ENCODE peak calls at places on chromosomes 6 and 20, in nine cellular contexts. T, C, H, R, G, P, D, B and W are unnamed samples.
A peak's percentile ranks its signal among the peaks of the same experiment; 100 is the strongest.

GRCh38 chr6:98014791-98015201 is 731.8 kb upstream of the MMS22L start:
- DNase-seq in T (no peak), C (no peak), H (no peak), R (no peak), G (no peak), P (no peak), D (no peak), B (no peak), W (no peak)

GRCh38 chr6:164897523-164898094 is 411.8 kb downstream of the C6orf118 start:
- DNase-seq in T (no peak), C (no peak), H (no peak), R (no peak), G (no peak), P (no peak), D (no peak), B (no peak), W (no peak)

GRCh38 chr6:167706313-167707109 is 120.2 kb upstream of the AFDN start:
- DNase-seq in T (no peak), C (no peak), H (peak; percentile 65), R (peak; percentile 72), G (no peak), P (no peak), D (no peak), B (no peak), W (no peak)

GRCh38 chr6:79671605-79672266 is 40.6 kb downstream of the SH3BGRL2 start:
- DNase-seq in T (peak; percentile 52), C (no peak), H (no peak), R (peak; percentile 74), G (no peak), P (peak; percentile 59), D (peak; percentile 80), B (no peak), W (peak; percentile 90)

GRCh38 chr6:159969204-159969912 is 476 bp downstream of the IGF2R start:
- DNase-seq in T (peak; percentile 58), C (no peak), H (no peak), R (peak; percentile 95), G (peak; percentile 82), P (peak; percentile 20), D (peak; percentile 33), B (peak; percentile 89), W (peak; percentile 42)

GRCh38 chr6:108115598-108116058 is 41.1 kb upstream of the OSTM1 start:
- DNase-seq in T (no peak), C (no peak), H (no peak), R (peak; percentile 81), G (no peak), P (no peak), D (peak; percentile 36), B (no peak), W (peak; percentile 62)

GRCh38 chr20:44728835-44729342 is 13.7 kb downstream of the CCN5 start:
- DNase-seq in T (peak; percentile 79), C (no peak), H (no peak), R (no peak), G (peak; percentile 88), P (peak; percentile 85), D (peak; percentile 90), B (no peak), W (no peak)

GRCh38 chr6:114144887-114145851 is 174.2 kb upstream of the HDAC2 start:
- DNase-seq in T (no peak), C (no peak), H (no peak), R (no peak), G (no peak), P (no peak), D (no peak), B (no peak), W (no peak)

GRCh38 chr20:19495905-19496703 is 262.0 kb upstream of the RIN2 start:
- DNase-seq in T (no peak), C (no peak), H (no peak), R (no peak), G (no peak), P (no peak), D (no peak), B (no peak), W (no peak)

GRCh38 chr6:41157323-41157722 is 3.2 kb upstream of the TREML1 start:
- DNase-seq in T (no peak), C (no peak), H (no peak), R (no peak), G (no peak), P (no peak), D (no peak), B (peak; percentile 85), W (no peak)

GRCh38 chr20:2295886-2296544 is at the start of gene TGM3:
- DNase-seq in T (no peak), C (no peak), H (no peak), R (no peak), G (no peak), P (no peak), D (no peak), B (no peak), W (no peak)

GRCh38 chr6:111812080-111813038 is 60.9 kb downstream of the FYN start:
- DNase-seq in T (no peak), C (no peak), H (no peak), R (no peak), G (no peak), P (no peak), D (no peak), B (no peak), W (no peak)

GRCh38 chr6:31366693-31367470 is 9.9 kb upstream of the HLA-B start:
- DNase-seq in T (peak; percentile 89), C (peak; percentile 51), H (peak; percentile 53), R (peak; percentile 96), G (peak; percentile 90), P (peak; percentile 87), D (peak; percentile 80), B (peak; percentile 97), W (peak; percentile 90)
- TF ChIP-seq POLR2A in T (no peak), C (no peak), H (no peak), R (no peak), G (no peak), P (no peak), D (no peak), B (no peak), W (no peak)

DNA sequence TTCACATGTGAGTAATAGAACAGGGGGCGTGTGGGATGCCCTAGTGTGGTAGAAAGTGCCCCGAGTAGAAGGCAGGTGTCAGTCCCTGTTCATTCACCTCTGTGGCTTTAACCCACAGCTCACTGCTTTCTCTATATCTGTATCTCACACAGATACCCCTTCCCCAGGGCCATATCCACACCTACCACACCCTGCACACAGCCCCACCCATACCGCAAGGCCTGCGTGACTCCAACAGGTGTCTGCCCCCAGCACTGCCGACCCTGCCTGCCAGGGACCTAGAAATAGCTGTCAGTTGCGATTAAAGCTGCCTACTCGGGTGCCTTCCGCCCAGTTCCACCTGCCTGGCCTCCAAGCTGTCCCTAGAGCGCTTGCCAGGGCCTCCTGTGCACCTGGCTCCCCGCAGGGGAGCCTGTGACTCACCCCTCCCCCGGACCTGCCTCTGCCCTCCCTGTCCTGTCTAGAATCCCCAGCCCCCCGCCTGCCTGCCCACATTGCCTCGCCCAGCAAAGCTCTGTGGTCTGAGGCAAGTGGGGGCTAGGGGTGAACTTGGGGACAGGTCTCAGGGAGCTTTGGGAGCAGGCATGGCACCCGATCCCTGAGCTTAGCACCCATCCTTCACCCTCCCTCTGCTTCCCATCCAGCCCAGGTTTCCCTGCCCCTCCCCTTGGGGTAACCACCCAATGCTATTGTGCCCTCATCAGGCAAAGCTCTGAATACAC is 38.3 kb upstream of the ID1 start:
- DNase-seq in T (no peak), C (no peak), H (no peak), R (no peak), G (no peak), P (no peak), D (no peak), B (no peak), W (peak; percentile 44)
- TF ChIP-seq POLR2AphosphoS5 in T (no peak), C (no peak), H (peak; percentile 10), R (peak; percentile 35), G (no peak), P (no peak), D (no peak), B (no peak), W (no peak)

GRCh38 chr20:11890331-11891080 is 27.2 kb upstream of the BTBD3 start:
- DNase-seq in T (peak; percentile 83), C (peak; percentile 5), H (peak; percentile 16), R (peak; percentile 92), G (peak; percentile 92), P (peak; percentile 89), D (peak; percentile 95), B (peak; percentile 94), W (peak; percentile 87)
- TF ChIP-seq POLR2A in T (no peak), C (no peak), H (no peak), R (no peak), G (no peak), P (peak; percentile 84), D (no peak), B (no peak), W (peak; percentile 20)

GRCh38 chr6:144741659-144742058 is 456.5 kb downstream of the UTRN start:
- DNase-seq in T (no peak), C (no peak), H (no peak), R (no peak), G (no peak), P (no peak), D (no peak), B (no peak), W (no peak)
- TF ChIP-seq POLR2AphosphoS5 in T (no peak), C (no peak), H (no peak), R (no peak), G (no peak), P (no peak), D (no peak), B (no peak), W (no peak)

GRCh38 chr6:5457036-5457435 is 195.7 kb downstream of the FARS2 start:
- DNase-seq in T (no peak), C (no peak), H (no peak), R (no peak), G (no peak), P (peak; percentile 15), D (peak; percentile 29), B (no peak), W (no peak)
- TF ChIP-seq POLR2A in T (no peak), C (no peak), H (no peak), R (no peak), G (no peak), P (no peak), D (no peak), B (no peak), W (no peak)

GRCh38 chr6:29752451-29753308 is 29.4 kb downstream of the HLA-F start:
- DNase-seq in T (peak; percentile 84), C (peak; percentile 74), H (peak; percentile 71), R (peak; percentile 98), G (peak; percentile 93), P (peak; percentile 84), D (peak; percentile 92), B (peak; percentile 97), W (peak; percentile 91)
- TF ChIP-seq POLR2AphosphoS5 in T (peak; percentile 69), C (no peak), H (no peak), R (peak; percentile 89), G (peak; percentile 32), P (peak; percentile 81), D (peak; percentile 52), B (peak; percentile 83), W (peak; percentile 46)